ENCODE peak calls at places on chromosomes 4 and X, in seven cellular contexts. One of them, this sample, is unnamed.

GRCh38 chrX:53262189-53262917 is 19.0 kb downstream of the IQSEC2 start:
- DNase-seq in right atrium auricular region: no peak
- DNase-seq in fibroblast of mammary gland: no peak
- DNase-seq in astrocyte of the cerebellum: no peak
- DNase-seq in AG09309: no peak
- DNase-seq in OCI-LY7: no peak
- DNase-seq in psoas muscle: no peak
- DNase-seq in this sample: no peak

GRCh38 chrX:12304261-12304660 is 166.0 kb downstream of the FRMPD4 start:
- DNase-seq in AG09309: peak
- DNase-seq in right atrium auricular region: no peak
- DNase-seq in OCI-LY7: peak
- DNase-seq in astrocyte of the cerebellum: no peak
- DNase-seq in psoas muscle: no peak
- DNase-seq in fibroblast of mammary gland: peak
- DNase-seq in this sample: no peak

GRCh38 chrX:133542476-133542875 is 127.2 kb upstream of the GPC4 start:
- DNase-seq in AG09309: peak
- DNase-seq in astrocyte of the cerebellum: no peak
- DNase-seq in psoas muscle: no peak
- DNase-seq in right atrium auricular region: no peak
- DNase-seq in fibroblast of mammary gland: peak
- DNase-seq in OCI-LY7: no peak
- DNase-seq in this sample: no peak

GRCh38 chr4:25313194-25313895 is 771 bp downstream of the ZCCHC4 start:
- DNase-seq in OCI-LY7: no peak
- DNase-seq in right atrium auricular region: no peak
- DNase-seq in AG09309: no peak
- DNase-seq in fibroblast of mammary gland: no peak
- DNase-seq in psoas muscle: no peak
- DNase-seq in astrocyte of the cerebellum: no peak
- DNase-seq in this sample: no peak

GRCh38 chr4:151961456-151961855 is 200.6 kb upstream of the GATB start:
- DNase-seq in psoas muscle: no peak
- DNase-seq in OCI-LY7: no peak
- DNase-seq in astrocyte of the cerebellum: no peak
- DNase-seq in AG09309: no peak
- DNase-seq in fibroblast of mammary gland: no peak
- DNase-seq in right atrium auricular region: no peak
- DNase-seq in this sample: no peak

GRCh38 chrX:15465347-15465746 is 27.8 kb downstream of the PIR start:
- DNase-seq in fibroblast of mammary gland: peak
- DNase-seq in astrocyte of the cerebellum: no peak
- DNase-seq in OCI-LY7: peak
- DNase-seq in AG09309: no peak
- DNase-seq in right atrium auricular region: no peak
- DNase-seq in psoas muscle: no peak
- DNase-seq in this sample: peak

GRCh38 chr4:84150177-84150576 is 348.9 kb downstream of the NKX6-1 start:
- DNase-seq in astrocyte of the cerebellum: no peak
- DNase-seq in fibroblast of mammary gland: no peak
- DNase-seq in OCI-LY7: no peak
- DNase-seq in right atrium auricular region: no peak
- DNase-seq in AG09309: no peak
- DNase-seq in psoas muscle: no peak
- DNase-seq in this sample: no peak

GRCh38 chr4:90958256-90958895 is 831.2 kb downstream of the CCSER1 start:
- DNase-seq in astrocyte of the cerebellum: peak
- DNase-seq in OCI-LY7: no peak
- DNase-seq in right atrium auricular region: no peak
- DNase-seq in AG09309: no peak
- DNase-seq in fibroblast of mammary gland: peak
- DNase-seq in psoas muscle: no peak
- DNase-seq in this sample: no peak

GRCh38 chrX:130170752-130171445 is 863 bp upstream of the RAB33A start:
- DNase-seq in astrocyte of the cerebellum: no peak
- DNase-seq in fibroblast of mammary gland: no peak
- DNase-seq in AG09309: no peak
- DNase-seq in right atrium auricular region: no peak
- DNase-seq in psoas muscle: peak
- DNase-seq in OCI-LY7: peak
- DNase-seq in this sample: peak

GRCh38 chrX:120790118-120790517 is 85.5 kb downstream of the CT47B1 start:
- DNase-seq in fibroblast of mammary gland: peak
- DNase-seq in OCI-LY7: peak
- DNase-seq in AG09309: peak
- DNase-seq in psoas muscle: no peak
- DNase-seq in right atrium auricular region: no peak
- DNase-seq in astrocyte of the cerebellum: peak
- DNase-seq in this sample: peak

GRCh38 chr4:53640576-53641459 is 49.5 kb upstream of the LNX1 start:
- DNase-seq in right atrium auricular region: no peak
- DNase-seq in OCI-LY7: no peak
- DNase-seq in fibroblast of mammary gland: no peak
- DNase-seq in astrocyte of the cerebellum: no peak
- DNase-seq in psoas muscle: no peak
- DNase-seq in AG09309: no peak
- DNase-seq in this sample: peak

GRCh38 chrX:12948495-12948894 is 26.4 kb upstream of the TMSB4X start:
- DNase-seq in psoas muscle: no peak
- DNase-seq in fibroblast of mammary gland: no peak
- DNase-seq in AG09309: no peak
- DNase-seq in astrocyte of the cerebellum: no peak
- DNase-seq in right atrium auricular region: no peak
- DNase-seq in OCI-LY7: no peak
- DNase-seq in this sample: no peak

GRCh38 chr4:151454513-151454912 is 45.5 kb downstream of the FHIP1A start:
- DNase-seq in OCI-LY7: no peak
- DNase-seq in right atrium auricular region: no peak
- DNase-seq in psoas muscle: no peak
- DNase-seq in AG09309: no peak
- DNase-seq in fibroblast of mammary gland: no peak
- DNase-seq in astrocyte of the cerebellum: no peak
- DNase-seq in this sample: no peak

GRCh38 chrX:104427693-104428092 is 138.3 kb upstream of the IL1RAPL2 start:
- DNase-seq in OCI-LY7: no peak
- DNase-seq in AG09309: no peak
- DNase-seq in astrocyte of the cerebellum: no peak
- DNase-seq in psoas muscle: no peak
- DNase-seq in right atrium auricular region: no peak
- DNase-seq in fibroblast of mammary gland: no peak
- DNase-seq in this sample: no peak

GRCh38 chr4:22514001-22514400 is 1.9 kb downstream of the ADGRA3 start:
- DNase-seq in OCI-LY7: no peak
- DNase-seq in psoas muscle: no peak
- DNase-seq in AG09309: no peak
- DNase-seq in fibroblast of mammary gland: peak
- DNase-seq in astrocyte of the cerebellum: peak
- DNase-seq in right atrium auricular region: no peak
- DNase-seq in this sample: no peak

GRCh38 chr4:185183622-185184281 is 20.0 kb downstream of the CFAP97 start:
- DNase-seq in AG09309: peak
- DNase-seq in OCI-LY7: peak
- DNase-seq in psoas muscle: peak
- DNase-seq in astrocyte of the cerebellum: peak
- DNase-seq in fibroblast of mammary gland: peak
- DNase-seq in right atrium auricular region: peak
- DNase-seq in this sample: peak

GRCh38 chr4:176833416-176833815 is 40.7 kb upstream of the VEGFC start:
- DNase-seq in right atrium auricular region: no peak
- DNase-seq in AG09309: no peak
- DNase-seq in OCI-LY7: no peak
- DNase-seq in astrocyte of the cerebellum: no peak
- DNase-seq in fibroblast of mammary gland: peak
- DNase-seq in psoas muscle: no peak
- DNase-seq in this sample: no peak

GRCh38 chr4:44351069-44351468 is 97.5 kb downstream of the KCTD8 start:
- DNase-seq in AG09309: no peak
- DNase-seq in right atrium auricular region: no peak
- DNase-seq in OCI-LY7: no peak
- DNase-seq in astrocyte of the cerebellum: no peak
- DNase-seq in fibroblast of mammary gland: no peak
- DNase-seq in psoas muscle: no peak
- DNase-seq in this sample: no peak

GRCh38 chr4:154010377-154010776 is 221.5 kb upstream of the SFRP2 start:
- DNase-seq in fibroblast of mammary gland: peak
- DNase-seq in OCI-LY7: no peak
- DNase-seq in psoas muscle: peak
- DNase-seq in astrocyte of the cerebellum: no peak
- DNase-seq in AG09309: no peak
- DNase-seq in right atrium auricular region: no peak
- DNase-seq in this sample: no peak

GRCh38 chr4:108834167-108834566 is 71.3 kb upstream of the ETNPPL start:
- DNase-seq in OCI-LY7: no peak
- DNase-seq in astrocyte of the cerebellum: peak
- DNase-seq in fibroblast of mammary gland: peak
- DNase-seq in AG09309: no peak
- DNase-seq in right atrium auricular region: no peak
- DNase-seq in psoas muscle: no peak
- DNase-seq in this sample: no peak

GRCh38 chr4:84041426-84041825 is 457.7 kb downstream of the NKX6-1 start:
- DNase-seq in psoas muscle: no peak
- DNase-seq in right atrium auricular region: no peak
- DNase-seq in fibroblast of mammary gland: no peak
- DNase-seq in astrocyte of the cerebellum: no peak
- DNase-seq in OCI-LY7: no peak
- DNase-seq in AG09309: no peak
- DNase-seq in this sample: no peak

GRCh38 chrX:148535639-148536038 is 35.2 kb downstream of the AFF2 start:
- DNase-seq in right atrium auricular region: no peak
- DNase-seq in AG09309: no peak
- DNase-seq in fibroblast of mammary gland: no peak
- DNase-seq in astrocyte of the cerebellum: no peak
- DNase-seq in psoas muscle: no peak
- DNase-seq in OCI-LY7: no peak
- DNase-seq in this sample: no peak

GRCh38 chrX:148530464-148531077 is 30.2 kb downstream of the AFF2 start:
- DNase-seq in astrocyte of the cerebellum: peak
- DNase-seq in fibroblast of mammary gland: peak
- DNase-seq in OCI-LY7: peak
- DNase-seq in psoas muscle: no peak
- DNase-seq in AG09309: peak
- DNase-seq in right atrium auricular region: no peak
- DNase-seq in this sample: no peak
- TF ChIP-seq CTCF in astrocyte of the cerebellum: peak
- TF ChIP-seq CTCF in fibroblast of mammary gland: peak
- TF ChIP-seq CTCF in OCI-LY7: peak
- TF ChIP-seq CTCF in psoas muscle: peak
- TF ChIP-seq CTCF in AG09309: peak
- TF ChIP-seq CTCF in right atrium auricular region: peak
- TF ChIP-seq CTCF in this sample: peak

DNA sequence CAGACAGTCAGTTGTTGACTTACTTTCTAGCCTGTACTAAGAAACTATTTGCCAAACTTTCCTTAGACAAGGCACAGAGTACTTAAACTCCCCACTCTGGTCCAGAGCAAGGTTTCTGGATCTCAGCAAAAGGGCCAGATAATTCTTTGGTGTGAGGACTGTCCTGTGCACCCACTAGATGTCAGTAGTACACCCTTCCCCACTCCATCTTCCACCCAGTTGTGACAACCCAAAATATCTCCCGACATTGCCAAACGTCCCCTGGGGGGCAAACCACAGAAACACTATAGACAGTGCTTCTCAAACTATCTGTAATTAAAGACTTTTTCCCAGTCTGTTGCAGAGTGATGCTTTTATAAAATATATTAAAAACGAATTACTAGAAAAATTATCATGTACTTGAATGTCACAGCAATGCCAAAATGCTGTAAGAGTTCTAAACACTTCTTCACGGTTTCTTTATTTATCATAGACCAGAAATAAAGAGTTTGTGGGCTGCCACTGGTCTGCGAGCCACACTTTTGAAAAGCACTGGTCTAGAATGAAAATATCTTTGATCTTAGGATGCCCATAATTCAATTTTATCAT is 203.5 kb downstream of the PRDM5 start:
- DNase-seq in astrocyte of the cerebellum: peak
- DNase-seq in right atrium auricular region: no peak
- DNase-seq in psoas muscle: peak
- DNase-seq in AG09309: no peak
- DNase-seq in fibroblast of mammary gland: peak
- DNase-seq in OCI-LY7: peak
- DNase-seq in this sample: peak
- TF ChIP-seq CTCF in astrocyte of the cerebellum: peak
- TF ChIP-seq CTCF in right atrium auricular region: peak
- TF ChIP-seq CTCF in psoas muscle: peak
- TF ChIP-seq CTCF in AG09309: peak
- TF ChIP-seq CTCF in fibroblast of mammary gland: peak
- TF ChIP-seq CTCF in OCI-LY7: peak
- TF ChIP-seq CTCF in this sample: peak

GRCh38 chrX:79367907-79368306 is 773 bp upstream of the ITM2A start:
- DNase-seq in psoas muscle: no peak
- DNase-seq in astrocyte of the cerebellum: no peak
- DNase-seq in fibroblast of mammary gland: no peak
- DNase-seq in AG09309: no peak
- DNase-seq in OCI-LY7: no peak
- DNase-seq in right atrium auricular region: no peak
- DNase-seq in this sample: no peak

GRCh38 chrX:79365591-79365990 is 1.5 kb downstream of the ITM2A start:
- DNase-seq in right atrium auricular region: no peak
- DNase-seq in AG09309: no peak
- DNase-seq in psoas muscle: no peak
- DNase-seq in fibroblast of mammary gland: no peak
- DNase-seq in astrocyte of the cerebellum: no peak
- DNase-seq in OCI-LY7: no peak
- DNase-seq in this sample: no peak

GRCh38 chrX:79366556-79366887 is 612 bp downstream of the ITM2A start:
- DNase-seq in right atrium auricular region: no peak
- DNase-seq in OCI-LY7: no peak
- DNase-seq in AG09309: no peak
- DNase-seq in psoas muscle: no peak
- DNase-seq in fibroblast of mammary gland: no peak
- DNase-seq in astrocyte of the cerebellum: no peak
- DNase-seq in this sample: no peak

GRCh38 chrX:79369871-79370270 is 2.7 kb upstream of the ITM2A start:
- DNase-seq in right atrium auricular region: no peak
- DNase-seq in astrocyte of the cerebellum: no peak
- DNase-seq in AG09309: no peak
- DNase-seq in psoas muscle: no peak
- DNase-seq in OCI-LY7: no peak
- DNase-seq in fibroblast of mammary gland: no peak
- DNase-seq in this sample: no peak

GRCh38 chrX:79366888-79367749 is at the start of gene ITM2A:
- DNase-seq in AG09309: no peak
- DNase-seq in astrocyte of the cerebellum: no peak
- DNase-seq in psoas muscle: peak
- DNase-seq in fibroblast of mammary gland: peak
- DNase-seq in right atrium auricular region: peak
- DNase-seq in OCI-LY7: no peak
- DNase-seq in this sample: peak
- TF ChIP-seq CTCF in AG09309: no peak
- TF ChIP-seq CTCF in astrocyte of the cerebellum: no peak
- TF ChIP-seq CTCF in psoas muscle: no peak
- TF ChIP-seq CTCF in fibroblast of mammary gland: no peak
- TF ChIP-seq CTCF in right atrium auricular region: no peak
- TF ChIP-seq CTCF in OCI-LY7: no peak
- TF ChIP-seq CTCF in this sample: no peak

DNA sequence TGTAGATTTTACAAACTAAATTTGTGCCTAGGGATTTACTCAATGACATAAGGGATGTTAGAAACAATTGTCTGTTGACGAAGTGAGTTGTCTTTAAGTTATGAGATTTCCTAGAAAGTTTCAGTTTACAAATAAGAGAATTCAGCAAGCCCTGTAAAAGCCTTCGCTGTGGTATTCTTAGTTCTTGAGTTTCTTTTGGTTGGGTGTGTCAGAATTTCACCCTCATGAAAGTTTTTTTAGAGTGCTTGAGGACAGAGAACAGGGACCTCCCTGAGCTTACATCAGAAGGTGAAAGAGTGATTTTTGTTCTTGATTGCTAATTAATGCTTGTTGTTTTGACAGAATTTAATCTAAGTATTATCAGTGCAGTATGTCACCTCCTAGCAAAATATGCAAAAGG is 2628.2 kb downstream of the ARAP2 start:
- DNase-seq in OCI-LY7: no peak
- DNase-seq in psoas muscle: no peak
- DNase-seq in right atrium auricular region: no peak
- DNase-seq in fibroblast of mammary gland: no peak
- DNase-seq in AG09309: no peak
- DNase-seq in astrocyte of the cerebellum: no peak
- DNase-seq in this sample: no peak
- TF ChIP-seq CTCF in OCI-LY7: no peak
- TF ChIP-seq CTCF in psoas muscle: no peak
- TF ChIP-seq CTCF in right atrium auricular region: no peak
- TF ChIP-seq CTCF in fibroblast of mammary gland: no peak
- TF ChIP-seq CTCF in AG09309: no peak
- TF ChIP-seq CTCF in astrocyte of the cerebellum: no peak
- TF ChIP-seq CTCF in this sample: no peak